ENCODE peak calls at places on chromosomes 2 and 18, in seven cellular contexts. C, T, U, A, K, W and D are unnamed samples.

GRCh38 chr2:101831351-101831865 is 133.9 kb downstream of the MAP4K4 start:
- DNase-seq in C (no peak), T (peak), U (no peak), A (peak), K (peak), W (peak), D (peak)

GRCh38 chr18:29154196-29154757 is 977.3 kb upstream of the CDH2 start:
- DNase-seq in C (no peak), T (no peak), U (no peak), A (peak), K (no peak), W (no peak), D (peak)

GRCh38 chr2:192500550-192501200 is 305.9 kb upstream of the TMEFF2 start:
- DNase-seq in C (no peak), T (peak), U (no peak), A (peak), K (no peak), W (no peak), D (peak)

GRCh38 chr18:49843778-49844625 is 30.7 kb upstream of the ACAA2 start:
- DNase-seq in C (no peak), T (no peak), U (no peak), A (no peak), K (no peak), W (no peak), D (no peak)

GRCh38 chr2:28471214-28471613 is 24.6 kb upstream of the PLB1 start:
- DNase-seq in C (peak), T (no peak), U (no peak), A (no peak), K (no peak), W (no peak), D (no peak)

GRCh38 chr2:113178069-113178468 is 4.3 kb downstream of the PSD4 start:
- DNase-seq in C (no peak), T (no peak), U (no peak), A (no peak), K (peak), W (no peak), D (no peak)

GRCh38 chr2:3137651-3138300 is 239.8 kb downstream of the EIPR1 start:
- DNase-seq in C (peak), T (no peak), U (no peak), A (no peak), K (peak), W (no peak), D (no peak)

GRCh38 chr2:230327418-230328154 is 593 bp downstream of the SP140L start:
- DNase-seq in C (no peak), T (no peak), U (no peak), A (no peak), K (no peak), W (no peak), D (no peak)

GRCh38 chr18:72342933-72343332 is 201.2 kb downstream of the CBLN2 start:
- DNase-seq in C (no peak), T (no peak), U (no peak), A (no peak), K (no peak), W (no peak), D (no peak)

GRCh38 chr2:163734401-163734800 is 1.4 kb downstream of the FIGN start:
- DNase-seq in C (no peak), T (no peak), U (no peak), A (no peak), K (no peak), W (no peak), D (peak)

GRCh38 chr18:8380926-8381325 is 228.3 kb upstream of the RAB12 start:
- DNase-seq in C (no peak), T (no peak), U (no peak), A (no peak), K (no peak), W (no peak), D (peak)

GRCh38 chr2:191650896-191651773 is 26.8 kb upstream of the NABP1 start:
- DNase-seq in C (no peak), T (no peak), U (no peak), A (peak), K (no peak), W (no peak), D (peak)

GRCh38 chr2:169696381-169696780 is 2.1 kb downstream of the PHOSPHO2 start:
- DNase-seq in C (no peak), T (no peak), U (no peak), A (no peak), K (no peak), W (no peak), D (no peak)

GRCh38 chr18:4125246-4125938 is 329.7 kb downstream of the DLGAP1 start:
- DNase-seq in C (no peak), T (peak), U (no peak), A (peak), K (no peak), W (no peak), D (peak)

GRCh38 chr2:88054300-88055048 is 1.1 kb downstream of the KRCC1 start:
- DNase-seq in C (no peak), T (no peak), U (no peak), A (peak), K (no peak), W (no peak), D (peak)

GRCh38 chr2:88011011-88011410 is 5.3 kb downstream of the RNU2-63P start:
- DNase-seq in C (no peak), T (no peak), U (no peak), A (no peak), K (no peak), W (no peak), D (no peak)

GRCh38 chr2:212284166-212284565 is 254.4 kb downstream of the ERBB4 start:
- DNase-seq in C (no peak), T (no peak), U (no peak), A (no peak), K (no peak), W (no peak), D (no peak)

GRCh38 chr2:237264480-237265219 is 149.3 kb downstream of the COL6A3 start:
- DNase-seq in C (no peak), T (no peak), U (no peak), A (peak), K (peak), W (no peak), D (peak)

GRCh38 chr2:112153501-112153900 is 15.3 kb downstream of the FBLN7 start:
- DNase-seq in C (no peak), T (no peak), U (no peak), A (no peak), K (peak), W (no peak), D (no peak)

GRCh38 chr2:238439093-238439849 is 12.5 kb downstream of the ASB1 start:
- DNase-seq in C (no peak), T (no peak), U (peak), A (peak), K (no peak), W (no peak), D (peak)

GRCh38 chr2:26182887-26183630 is 10.2 kb downstream of the GAREM2 start:
- DNase-seq in C (no peak), T (no peak), U (no peak), A (no peak), K (no peak), W (no peak), D (no peak)

GRCh38 chr18:58378980-58379379 is 249.9 kb downstream of the ALPK2 start:
- DNase-seq in C (no peak), T (no peak), U (no peak), A (no peak), K (no peak), W (no peak), D (no peak)

GRCh38 chr2:62423883-62424458 is 82.0 kb downstream of the TMEM17 start:
- DNase-seq in C (no peak), T (no peak), U (no peak), A (peak), K (no peak), W (no peak), D (peak)

GRCh38 chr2:46655551-46656436 is 176.4 kb downstream of the TMEM247 start:
- DNase-seq in C (no peak), T (no peak), U (no peak), A (peak), K (no peak), W (no peak), D (peak)

GRCh38 chr2:112031916-112032582 is 23.0 kb upstream of the TMEM87B start:
- DNase-seq in C (no peak), T (peak), U (no peak), A (peak), K (no peak), W (peak), D (peak)

GRCh38 chr2:22795467-22795866 is 589.5 kb upstream of the KLHL29 start:
- DNase-seq in C (no peak), T (no peak), U (no peak), A (no peak), K (no peak), W (no peak), D (no peak)

GRCh38 chr2:37570773-37571570 is 100.5 kb downstream of the CDC42EP3 start:
- DNase-seq in C (no peak), T (no peak), U (no peak), A (peak), K (peak), W (no peak), D (peak)

GRCh38 chr2:28047698-28048097 is 157.2 kb downstream of the BABAM2 start:
- DNase-seq in C (no peak), T (no peak), U (peak), A (peak), K (no peak), W (no peak), D (peak)

GRCh38 chr2:128681351-128681906 is 362.8 kb upstream of the HS6ST1 start:
- DNase-seq in C (no peak), T (no peak), U (no peak), A (no peak), K (no peak), W (no peak), D (no peak)

GRCh38 chr2:74576151-74576755 is 21.7 kb downstream of the DOK1 start:
- DNase-seq in C (no peak), T (no peak), U (peak), A (no peak), K (no peak), W (no peak), D (no peak)

GRCh38 chr2:222039821-222040220 is 259.0 kb downstream of the PAX3 start:
- DNase-seq in C (no peak), T (no peak), U (no peak), A (no peak), K (no peak), W (no peak), D (no peak)

GRCh38 chr2:121648611-121649401 is 456 bp downstream of the CLASP1 start:
- DNase-seq in C (peak), T (peak), U (no peak), A (peak), K (peak), W (peak), D (peak)

GRCh38 chr18:48728204-48728833 is 189.5 kb downstream of the CTIF start:
- DNase-seq in C (no peak), T (no peak), U (peak), A (peak), K (peak), W (no peak), D (peak)

GRCh38 chr2:85551698-85552678 is 9.3 kb downstream of the GGCX start:
- DNase-seq in C (peak), T (peak), U (no peak), A (peak), K (peak), W (peak), D (peak)

GRCh38 chr2:33298233-33298632 is 178.2 kb upstream of the RASGRP3 start:
- DNase-seq in C (no peak), T (no peak), U (peak), A (peak), K (no peak), W (no peak), D (peak)

GRCh38 chr2:89842180-89842908 is 1150.9 kb downstream of the RPIA start:
- DNase-seq in C (no peak), T (no peak), U (no peak), A (no peak), K (peak), W (no peak), D (no peak)

GRCh38 chr2:89848763-89849162 is 1157.3 kb downstream of the RPIA start:
- DNase-seq in C (no peak), T (no peak), U (no peak), A (no peak), K (no peak), W (no peak), D (no peak)

GRCh38 chr2:89848114-89848513 is 1156.6 kb downstream of the RPIA start:
- DNase-seq in C (no peak), T (no peak), U (no peak), A (no peak), K (no peak), W (no peak), D (no peak)

GRCh38 chr2:89844221-89844943 is 1152.9 kb downstream of the RPIA start:
- DNase-seq in C (no peak), T (no peak), U (no peak), A (no peak), K (peak), W (no peak), D (no peak)

GRCh38 chr2:89845532-89845931 is 1154.1 kb downstream of the RPIA start:
- DNase-seq in C (no peak), T (no peak), U (no peak), A (no peak), K (peak), W (no peak), D (no peak)
- TF ChIP-seq CTCF in C (no peak), T (no peak), U (no peak), A (no peak), K (no peak), W (no peak), D (no peak)

DNA sequence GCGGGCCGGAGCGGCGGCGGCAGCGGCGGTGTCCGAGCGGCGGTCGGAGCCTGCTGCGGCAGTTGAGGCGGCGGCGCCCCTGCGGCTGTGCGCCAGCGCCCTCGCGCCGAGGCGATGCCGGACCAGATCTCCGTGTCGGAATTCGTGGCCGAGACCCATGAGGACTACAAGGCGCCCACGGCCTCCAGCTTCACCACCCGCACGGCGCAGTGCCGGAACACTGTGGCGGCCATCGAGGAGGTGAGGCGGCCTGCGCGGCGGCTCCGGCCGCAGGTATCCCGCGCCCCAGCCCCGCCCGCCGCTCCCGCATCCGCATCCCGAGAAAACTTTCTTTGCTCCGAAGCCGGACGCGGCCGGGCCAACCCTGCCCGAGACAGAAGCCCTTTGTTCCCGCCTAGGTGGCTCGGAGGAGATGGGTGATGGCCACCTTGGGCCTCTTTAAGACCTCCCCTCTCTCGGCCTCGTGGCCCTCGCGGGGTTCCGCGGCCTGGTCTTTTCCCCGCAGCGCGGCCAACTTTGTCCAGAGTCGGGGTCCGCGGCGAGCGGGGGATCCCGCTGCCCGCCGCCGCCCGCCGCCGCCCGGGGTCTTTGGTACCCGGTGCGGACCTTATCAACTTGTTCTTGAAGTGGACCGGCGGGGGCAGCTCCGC is 504 bp downstream of the ASAP2 start:
- DNase-seq in C (peak), T (peak), U (no peak), A (no peak), K (no peak), W (no peak), D (no peak)
- H3K4me3 ChIP-seq in C (peak), T (peak), U (peak), A (peak), K (peak), W (peak), D (peak)

GRCh38 chr2:10909996-10910341 is 1.8 kb upstream of the KCNF1 start:
- DNase-seq in C (no peak), T (no peak), U (no peak), A (no peak), K (no peak), W (no peak), D (no peak)
- TF ChIP-seq CTCF in C (no peak), T (peak), U (no peak), A (no peak), K (no peak), W (no peak), D (no peak)

GRCh38 chr18:45801396-45802004 is 24.0 kb upstream of the SIGLEC15 start:
- DNase-seq in C (no peak), T (no peak), U (no peak), A (no peak), K (no peak), W (no peak), D (no peak)

GRCh38 chr18:45805551-45805950 is 19.9 kb upstream of the SIGLEC15 start:
- DNase-seq in C (no peak), T (no peak), U (no peak), A (peak), K (no peak), W (no peak), D (peak)

GRCh38 chr18:45806226-45806625 is 19.2 kb upstream of the SIGLEC15 start:
- DNase-seq in C (no peak), T (no peak), U (no peak), A (peak), K (no peak), W (no peak), D (peak)

GRCh38 chr18:45802814-45803492 is 22.5 kb upstream of the SIGLEC15 start:
- DNase-seq in C (no peak), T (no peak), U (peak), A (peak), K (no peak), W (no peak), D (peak)
- H3K4me3 ChIP-seq in C (no peak), T (no peak), U (no peak), A (no peak), K (no peak), W (no peak), D (no peak)

DNA sequence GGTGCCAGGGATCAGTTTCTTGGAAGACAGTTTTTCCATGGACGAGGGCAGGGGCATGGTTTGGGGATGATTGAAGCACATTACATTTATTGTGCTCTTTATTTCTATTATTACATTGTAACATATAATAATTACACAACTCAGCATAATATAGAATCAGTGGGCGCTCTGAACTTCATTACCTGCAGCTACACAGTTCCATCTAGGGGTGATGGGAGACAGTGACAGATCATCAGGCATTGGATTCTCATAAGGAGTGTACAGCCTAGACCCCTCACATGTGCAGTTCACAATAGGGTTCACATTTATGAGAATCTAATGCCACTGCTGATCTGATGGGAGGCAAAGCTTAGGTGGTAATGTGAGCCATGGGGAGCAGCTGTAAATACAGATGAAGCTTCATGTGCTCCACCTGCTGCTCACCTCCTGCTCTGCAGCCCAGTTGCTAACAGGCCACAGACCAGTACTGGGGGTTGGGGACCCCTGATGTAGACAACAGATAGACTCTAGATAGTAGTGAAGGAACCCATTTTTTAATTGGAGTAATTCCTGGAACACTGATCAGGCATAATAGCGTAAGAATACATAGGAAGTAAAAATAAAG is 41.5 kb upstream of the MC4R start:
- DNase-seq in C (no peak), T (peak), U (no peak), A (peak), K (no peak), W (peak), D (peak)
- TF ChIP-seq CTCF in C (no peak), T (peak), U (peak), A (peak), K (no peak), W (peak), D (peak)

GRCh38 chr2:233409286-233409991 is 55.1 kb downstream of the DGKD start:
- DNase-seq in C (no peak), T (peak), U (no peak), A (no peak), K (peak), W (no peak), D (peak)
- H3K4me3 ChIP-seq in C (no peak), T (no peak), U (no peak), A (no peak), K (no peak), W (no peak), D (no peak)

DNA sequence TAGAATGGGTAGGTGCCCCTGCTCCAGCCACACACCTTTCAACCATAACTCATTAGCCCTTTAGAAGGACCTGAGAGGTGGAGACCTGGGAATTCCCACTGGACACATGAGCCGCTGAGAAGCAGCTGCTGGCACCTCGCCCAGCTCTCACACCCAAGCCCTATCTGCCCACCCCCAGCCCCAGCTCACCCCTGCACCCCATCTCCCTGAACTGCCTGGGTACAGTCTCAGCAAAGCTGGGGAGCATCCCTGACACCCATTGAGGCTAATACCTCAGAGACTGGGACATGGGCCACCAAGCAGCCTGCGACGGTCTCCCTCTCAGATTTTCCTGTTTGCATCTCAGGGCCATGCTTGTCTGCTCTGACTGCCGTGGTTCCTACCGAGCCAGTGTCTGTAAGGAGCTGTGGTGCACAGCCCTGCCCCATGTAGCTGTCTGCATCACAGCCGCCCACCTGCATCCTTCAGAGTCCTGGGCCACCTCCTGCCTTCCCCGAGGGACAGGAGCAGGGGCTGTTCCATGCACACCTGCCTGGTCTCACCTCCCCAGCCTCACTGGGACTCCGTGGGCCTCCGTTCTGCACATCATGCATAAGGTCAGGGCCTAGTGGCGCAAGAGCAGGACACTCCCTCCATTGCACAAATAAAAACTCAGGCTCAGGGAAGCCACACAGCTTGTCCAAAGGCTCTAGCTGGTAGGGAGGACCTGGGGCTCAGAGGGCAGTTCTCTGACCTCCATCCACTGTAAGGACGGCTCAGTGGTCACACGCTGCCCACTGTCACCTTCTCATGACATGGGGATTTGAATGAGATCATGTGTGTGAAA is 90.0 kb downstream of the SEPTIN10 start:
- DNase-seq in C (no peak), T (no peak), U (no peak), A (no peak), K (peak), W (no peak), D (no peak)
- TF ChIP-seq CTCF in C (no peak), T (no peak), U (no peak), A (no peak), K (no peak), W (no peak), D (no peak)

GRCh38 chr2:178101321-178102079 is 10.7 kb upstream of the RBM45 start:
- DNase-seq in C (no peak), T (no peak), U (no peak), A (no peak), K (no peak), W (no peak), D (no peak)
- H3K4me3 ChIP-seq in C (no peak), T (no peak), U (no peak), A (no peak), K (no peak), W (no peak), D (no peak)

GRCh38 chr2:34401186-34401585 is 802.1 kb upstream of the FAM98A start:
- DNase-seq in C (no peak), T (no peak), U (no peak), A (no peak), K (no peak), W (no peak), D (no peak)
- TF ChIP-seq CTCF in C (no peak), T (no peak), U (no peak), A (no peak), K (no peak), W (no peak), D (no peak)